ENCODE peak calls at places on chromosome 22, in seven cellular contexts. J is HL-60, F is GM12878, E is psoas muscle, D is A549, B is PC-3, A is fibroblast of mammary gland. N is an unnamed sample.

GRCh38 chr22:45997775-45998637 is 21.0 kb upstream of the WNT7B start:
- DNase-seq in J (no peak), D (no peak), F (no peak), B (peak), E (peak), A (no peak), N (no peak)

GRCh38 chr22:44710474-44711235 is 8.7 kb downstream of the PRR5 start:
- DNase-seq in D (no peak), F (no peak), A (no peak), J (no peak), E (no peak), B (no peak), N (no peak)

GRCh38 chr22:44732661-44733060 is 19.7 kb upstream of the ARHGAP8 start:
- DNase-seq in B (no peak), J (no peak), D (no peak), A (no peak), F (no peak), E (no peak), N (no peak)

GRCh38 chr22:48398181-48398905 is 1429.3 kb downstream of the BRD1 start:
- DNase-seq in D (no peak), A (no peak), J (no peak), E (no peak), B (no peak), F (no peak), N (no peak)

GRCh38 chr22:40238425-40239344 is 61.0 kb downstream of the TNRC6B start:
- DNase-seq in F (no peak), E (peak), J (no peak), D (peak), B (peak), A (peak), N (no peak)

GRCh38 chr22:28883657-28883916 is 215 bp downstream of the ZNRF3 start:
- DNase-seq in E (no peak), A (no peak), D (no peak), F (no peak), J (no peak), B (no peak), N (no peak)

GRCh38 chr22:47270463-47271135 is 508.1 kb downstream of the TBC1D22A start:
- DNase-seq in J (no peak), A (no peak), D (no peak), B (no peak), F (no peak), E (no peak), N (no peak)

GRCh38 chr22:20503816-20504215 is 3.6 kb upstream of the MED15 start:
- DNase-seq in E (no peak), F (no peak), J (no peak), A (no peak), B (peak), D (no peak), N (no peak)

GRCh38 chr22:35430897-35431322 is 31.0 kb downstream of the MCM5 start:
- DNase-seq in J (no peak), B (peak), E (peak), A (peak), F (no peak), D (peak), N (no peak)

GRCh38 chr22:25655536-25655935 is 86.5 kb upstream of the MYO18B start:
- DNase-seq in J (no peak), F (no peak), B (no peak), D (no peak), A (no peak), E (no peak), N (no peak)

GRCh38 chr22:41324818-41325528 is 23.6 kb downstream of the ZC3H7B start:
- DNase-seq in E (no peak), B (no peak), J (no peak), F (no peak), A (no peak), D (no peak), N (no peak)

GRCh38 chr22:19663286-19663815 is 51.0 kb upstream of the SEPTIN5 start:
- DNase-seq in D (no peak), E (peak), B (peak), F (no peak), A (peak), J (no peak), N (no peak)

DNA sequence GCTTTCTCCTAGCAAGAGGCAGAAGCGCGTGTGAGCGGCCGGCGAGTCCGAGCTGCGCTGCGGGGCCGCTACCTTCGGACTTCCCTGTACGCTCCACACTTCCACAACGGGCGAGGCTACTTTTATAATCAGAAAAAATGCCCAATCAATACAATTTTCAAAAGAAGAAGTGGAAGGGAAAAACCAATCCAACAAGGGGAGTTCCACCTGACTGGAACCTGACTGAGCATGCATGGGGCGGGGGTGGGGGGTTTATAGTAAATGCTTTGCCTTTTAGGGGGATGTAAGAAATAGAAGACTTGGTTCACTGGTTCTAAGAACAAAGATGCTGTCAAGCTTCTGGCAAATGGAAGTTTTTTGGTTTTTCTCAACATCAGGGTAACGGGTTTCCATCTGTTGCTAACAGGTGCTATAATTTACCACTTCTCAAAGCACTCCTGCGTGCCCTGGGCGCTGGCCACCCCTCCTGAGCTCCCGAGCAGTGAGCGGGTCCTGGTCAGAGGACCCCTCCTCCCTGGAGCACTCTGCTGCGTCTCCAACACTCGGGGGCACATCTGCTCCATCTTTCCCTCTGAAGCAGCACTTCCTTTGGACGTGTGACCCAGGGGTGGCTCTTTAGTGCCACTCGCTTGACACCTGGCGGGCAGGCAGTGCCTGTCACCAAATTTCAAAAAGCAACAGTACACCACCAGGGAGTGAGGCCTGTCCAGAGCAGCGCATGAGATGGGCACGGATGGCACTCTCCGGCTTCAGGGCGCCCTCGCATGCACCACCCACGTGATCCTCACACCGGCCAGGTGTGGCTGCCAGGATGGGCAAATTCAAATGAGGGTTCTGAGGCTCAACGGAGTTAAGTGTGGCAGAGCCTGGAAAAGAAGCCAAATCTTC is 21.6 kb upstream of the BID start:
- DNase-seq in J (no peak), B (no peak), D (no peak), E (no peak), A (no peak), F (no peak), N (no peak)
- TF ChIP-seq CTCF in J (no peak), B (no peak), D (no peak), E (no peak), A (no peak), F (peak), N (peak)

GRCh38 chr22:37979782-37980181 is 4.6 kb downstream of the SOX10 start:
- DNase-seq in J (no peak), E (no peak), D (no peak), F (no peak), A (no peak), B (no peak), N (no peak)
- H3K4me3 ChIP-seq in J (no peak), E (no peak), D (no peak), F (no peak), A (no peak), B (no peak), N (no peak)

GRCh38 chr22:50276143-50276542 is 6.0 kb upstream of the MAPK11 start:
- DNase-seq in J (peak), F (peak), B (peak), D (no peak), A (peak), E (peak), N (peak)
- TF ChIP-seq CTCF in J (peak), F (peak), B (peak), D (peak), A (no peak), E (peak), N (peak)

GRCh38 chr22:42719133-42719532 is 1.5 kb downstream of the A4GALT start:
- DNase-seq in A (no peak), D (no peak), B (no peak), E (no peak), F (no peak), J (no peak), N (no peak)
- H3K4me3 ChIP-seq in A (peak), D (no peak), B (no peak), E (peak), F (peak), J (no peak), N (peak)

GRCh38 chr22:34301569-34301968 is 381.3 kb upstream of the LARGE1 start:
- DNase-seq in D (no peak), B (no peak), J (no peak), E (no peak), F (no peak), A (no peak), N (no peak)
- TF ChIP-seq CTCF in D (no peak), B (no peak), J (no peak), E (no peak), F (no peak), A (no peak), N (no peak)

GRCh38 chr22:37633082-37633692 is 6.3 kb upstream of the SH3BP1 start:
- DNase-seq in A (no peak), J (no peak), D (no peak), F (peak), B (no peak), E (no peak), N (peak)

GRCh38 chr22:37632174-37633081 is 7.0 kb upstream of the SH3BP1 start:
- DNase-seq in J (no peak), E (no peak), A (no peak), F (no peak), B (no peak), D (no peak), N (no peak)

GRCh38 chr22:37634505-37635002 is 4.9 kb upstream of the SH3BP1 start:
- DNase-seq in J (peak), F (no peak), B (no peak), D (no peak), E (no peak), A (no peak), N (no peak)

GRCh38 chr22:37635157-37635556 is 4.3 kb upstream of the SH3BP1 start:
- DNase-seq in A (no peak), J (no peak), B (no peak), F (no peak), E (no peak), D (no peak), N (no peak)

DNA sequence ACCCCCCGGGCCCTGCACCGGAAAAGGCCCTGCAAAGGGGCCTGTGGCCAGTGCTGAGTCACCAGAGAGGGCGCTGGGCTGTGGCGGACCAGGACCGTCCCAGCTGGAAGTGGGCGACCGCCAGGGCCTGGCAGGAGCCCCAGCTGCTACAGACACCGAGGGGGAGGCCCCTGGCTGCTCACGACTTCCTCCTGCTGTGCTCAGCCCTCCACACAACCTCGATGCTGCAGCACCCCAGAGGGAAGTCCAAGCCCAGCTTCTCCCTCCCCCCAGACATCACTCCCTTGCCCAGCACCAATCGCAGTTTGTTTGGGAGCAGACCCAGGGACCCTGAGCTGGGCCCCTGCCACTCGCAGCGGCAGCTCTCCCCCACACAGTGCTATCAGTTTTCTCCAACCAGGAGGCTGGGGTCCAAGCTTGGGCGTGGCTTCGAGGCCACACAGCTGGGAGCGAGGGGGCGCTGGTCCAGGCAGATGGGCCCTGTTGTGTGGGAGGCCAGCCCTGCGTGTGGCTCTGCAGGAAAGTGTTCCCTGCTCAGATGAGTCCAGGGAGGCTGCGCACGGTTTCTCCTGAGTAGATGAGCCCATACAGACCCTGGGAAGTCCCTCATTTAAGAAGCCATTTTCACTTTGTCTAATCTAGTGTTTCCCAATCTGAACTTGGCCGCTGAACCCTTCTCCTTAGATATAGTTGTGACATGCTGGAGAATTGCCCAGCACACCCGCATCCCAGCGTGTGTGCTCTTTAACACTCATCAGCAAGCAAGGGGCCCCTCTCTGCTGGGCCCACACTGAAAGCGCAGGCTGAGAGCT is 5.6 kb upstream of the SH3BP1 start:
- DNase-seq in B (no peak), J (peak), F (peak), A (peak), E (peak), D (no peak), N (peak)
- H3K4me3 ChIP-seq in B (no peak), J (no peak), F (peak), A (no peak), E (peak), D (no peak), N (peak)